ENCODE peak calls at places on chromosomes 3 and 15, in nine cellular contexts. B is pulmonary artery endothelial cell; T is stimulated activated CD8-positive, alpha-beta memory T cell treated with anti-CD3 and anti-CD28 coated beads, Interleukin-15, amount 100 ng/mL, for 1 hour; I is activated naive CD8-positive, alpha-beta T cell treated with anti-CD3 and anti-CD28 coated beads, Interleukin-2, amount 50 U/mL, for 24 hours; F is hypothalamus; C is stimulated activated CD4-positive, alpha-beta T cell treated with anti-CD3 and anti-CD28 coated beads, Interleukin-4, amount 100 ng/mL, for 4 hours; S is K562; Z is fibroblast of gingiva; R is amniotic stem cell. K is an unnamed sample.

GRCh38 chr3:13472286-13472685 is 7.8 kb upstream of the HDAC11 start:
- DNase-seq in R (no peak), Z (no peak), T (no peak), C (no peak), I (no peak), F (no peak), B (no peak), S (no peak), K (no peak)

GRCh38 chr15:58650102-58650501 is 99.4 kb downstream of the ADAM10 start:
- DNase-seq in I (no peak), T (no peak), C (no peak), S (no peak), Z (no peak), F (no peak), B (no peak), R (no peak), K (no peak)

GRCh38 chr3:62186967-62187366 is 186.4 kb downstream of the FEZF2 start:
- DNase-seq in T (no peak), S (peak), B (no peak), C (no peak), R (no peak), Z (no peak), I (no peak), F (no peak), K (no peak)

GRCh38 chr3:102348904-102349303 is 85.9 kb upstream of the ZPLD1 start:
- DNase-seq in S (no peak), B (no peak), R (no peak), T (no peak), Z (no peak), C (no peak), I (no peak), F (no peak), K (no peak)

GRCh38 chr3:159018341-159018740 is 216.5 kb downstream of the MFSD1 start:
- DNase-seq in B (no peak), T (no peak), R (no peak), F (no peak), C (no peak), Z (no peak), I (no peak), S (no peak), K (no peak)

GRCh38 chr3:194633349-194634004 is at the start of gene TMEM44:
- DNase-seq in R (no peak), Z (peak), T (peak), I (peak), C (peak), B (peak), F (peak), S (peak), K (peak)

GRCh38 chr3:17639257-17639656 is 103.2 kb downstream of the TBC1D5 start:
- DNase-seq in Z (peak), C (no peak), R (no peak), S (no peak), F (no peak), B (no peak), I (no peak), T (no peak), K (peak)

GRCh38 chr3:11477286-11477935 is 166.3 kb downstream of the VGLL4 start:
- DNase-seq in F (no peak), R (peak), C (no peak), S (no peak), I (no peak), Z (peak), T (no peak), B (peak), K (peak)

GRCh38 chr3:123423026-123423425 is 25.9 kb downstream of the ADCY5 start:
- DNase-seq in C (no peak), S (no peak), Z (no peak), B (no peak), R (no peak), F (no peak), T (no peak), I (no peak), K (no peak)

GRCh38 chr15:48550822-48551525 is 94.5 kb downstream of the FBN1 start:
- DNase-seq in Z (no peak), B (no peak), C (no peak), R (no peak), F (no peak), T (no peak), I (no peak), S (no peak), K (no peak)

GRCh38 chr3:190877925-190878324 is 15.4 kb upstream of the GMNC start:
- DNase-seq in C (no peak), S (peak), F (no peak), B (no peak), R (no peak), I (peak), T (no peak), Z (no peak), K (no peak)

GRCh38 chr3:141049681-141050080 is 1.5 kb upstream of the SPSB4 start:
- DNase-seq in B (no peak), Z (no peak), F (no peak), S (peak), C (no peak), T (no peak), I (peak), R (no peak), K (no peak)

GRCh38 chr3:184235381-184236032 is 6.1 kb downstream of the VWA5B2 start:
- DNase-seq in T (no peak), C (no peak), Z (no peak), R (no peak), B (no peak), I (no peak), S (no peak), F (no peak), K (no peak)

GRCh38 chr3:17340693-17341092 is 401.7 kb downstream of the TBC1D5 start:
- DNase-seq in C (no peak), R (no peak), S (no peak), T (no peak), B (no peak), F (no peak), Z (no peak), I (no peak), K (no peak)

GRCh38 chr3:122810706-122811105 is 15.8 kb downstream of the SLC49A4 start:
- DNase-seq in B (no peak), I (no peak), C (no peak), S (no peak), R (no peak), F (no peak), Z (no peak), T (no peak), K (no peak)

GRCh38 chr15:63210151-63211051 is 21.0 kb downstream of the RAB8B start:
- DNase-seq in I (no peak), B (no peak), C (no peak), R (no peak), F (no peak), Z (no peak), S (no peak), T (no peak), K (no peak)

GRCh38 chr15:52028431-52029093 is 9.5 kb downstream of the MAPK6 start:
- DNase-seq in I (no peak), F (no peak), S (no peak), B (no peak), T (no peak), Z (no peak), C (no peak), R (no peak), K (no peak)

GRCh38 chr3:126212629-126213375 is 32.4 kb upstream of the ALDH1L1 start:
- DNase-seq in C (no peak), S (no peak), R (no peak), I (no peak), B (no peak), F (no peak), T (no peak), Z (peak), K (no peak)

GRCh38 chr15:40367038-40367672 is 9.1 kb downstream of the DISP2 start:
- DNase-seq in C (no peak), T (no peak), S (no peak), F (peak), B (no peak), R (no peak), I (no peak), Z (no peak), K (no peak)